ENCODE peak calls at places on chromosomes 13 and 19, in four cellular contexts. One of them, this sample, is unnamed. For H3K4me1, the result is how much of the 10 kb centered on the place peaks cover.

GRCh38 chr13:97974773-97975172 is 21.3 kb downstream of the IPO5 start:
- DNase-seq in pancreas: no peak
- DNase-seq in tibial nerve: no peak
- DNase-seq in sigmoid colon: no peak
- DNase-seq in this sample: no peak

GRCh38 chr13:51502206-51502651 is 49.4 kb upstream of the INTS6 start:
- DNase-seq in pancreas: no peak
- DNase-seq in tibial nerve: no peak
- DNase-seq in sigmoid colon: no peak
- DNase-seq in this sample: no peak

GRCh38 chr13:37457594-37457993 is 141.0 kb downstream of the POSTN start:
- DNase-seq in pancreas: no peak
- DNase-seq in tibial nerve: no peak
- DNase-seq in sigmoid colon: no peak
- DNase-seq in this sample: no peak

GRCh38 chr19:37999309-38000213 is 92.6 kb downstream of the SIPA1L3 start:
- DNase-seq in pancreas: no peak
- DNase-seq in tibial nerve: peak
- DNase-seq in sigmoid colon: peak
- DNase-seq in this sample: no peak

GRCh38 chr19:39492788-39493187 is 6.0 kb upstream of the DLL3 start:
- DNase-seq in pancreas: no peak
- DNase-seq in tibial nerve: no peak
- DNase-seq in sigmoid colon: no peak
- DNase-seq in this sample: no peak

GRCh38 chr19:11261902-11262839 is at the start of gene DOCK6:
- DNase-seq in pancreas: peak
- DNase-seq in tibial nerve: no peak
- DNase-seq in sigmoid colon: peak
- DNase-seq in this sample: no peak

GRCh38 chr13:99377641-99378040 is 70.4 kb upstream of the GPR183 start:
- DNase-seq in pancreas: no peak
- DNase-seq in tibial nerve: no peak
- DNase-seq in sigmoid colon: peak
- DNase-seq in this sample: no peak

GRCh38 chr19:1807695-1808394 is 4.2 kb downstream of the ATP8B3 start:
- DNase-seq in pancreas: no peak
- DNase-seq in tibial nerve: no peak
- DNase-seq in sigmoid colon: no peak
- DNase-seq in this sample: no peak

GRCh38 chr19:29610213-29610573 is 4.1 kb downstream of the POP4 start:
- DNase-seq in pancreas: no peak
- DNase-seq in tibial nerve: no peak
- DNase-seq in sigmoid colon: no peak
- DNase-seq in this sample: no peak

GRCh38 chr13:76307157-76307556 is 579.0 kb downstream of the KCTD12 start:
- DNase-seq in pancreas: no peak
- DNase-seq in tibial nerve: no peak
- DNase-seq in sigmoid colon: no peak
- DNase-seq in this sample: no peak

GRCh38 chr13:95626768-95627167 is 17.7 kb downstream of the DZIP1 start:
- DNase-seq in pancreas: no peak
- DNase-seq in tibial nerve: no peak
- DNase-seq in sigmoid colon: no peak
- DNase-seq in this sample: no peak

GRCh38 chr19:35585844-35586243 is at the start of gene PMIS2:
- DNase-seq in pancreas: no peak
- DNase-seq in tibial nerve: no peak
- DNase-seq in sigmoid colon: no peak
- DNase-seq in this sample: no peak

GRCh38 chr13:99733346-99733745 is 232.1 kb downstream of the TM9SF2 start:
- DNase-seq in pancreas: no peak
- DNase-seq in tibial nerve: no peak
- DNase-seq in sigmoid colon: no peak
- DNase-seq in this sample: no peak

GRCh38 chr13:114132419-114133121 is at the start of gene RASA3:
- DNase-seq in pancreas: peak
- DNase-seq in tibial nerve: peak
- DNase-seq in sigmoid colon: peak
- DNase-seq in this sample: peak

GRCh38 chr13:60696602-60697001 is 299.6 kb downstream of the TDRD3 start:
- DNase-seq in pancreas: no peak
- DNase-seq in tibial nerve: no peak
- DNase-seq in sigmoid colon: no peak
- DNase-seq in this sample: no peak

GRCh38 chr13:63628310-63628709 is 2212.7 kb upstream of the PCDH20 start:
- DNase-seq in pancreas: no peak
- DNase-seq in tibial nerve: no peak
- DNase-seq in sigmoid colon: no peak
- DNase-seq in this sample: no peak

GRCh38 chr19:1249298-1249989 is 1.1 kb downstream of the MIDN start:
- DNase-seq in pancreas: peak
- DNase-seq in tibial nerve: peak
- DNase-seq in sigmoid colon: peak
- DNase-seq in this sample: peak

GRCh38 chr19:19670070-19670551 is 1.5 kb downstream of the ZNF101 start:
- DNase-seq in pancreas: no peak
- DNase-seq in tibial nerve: no peak
- DNase-seq in sigmoid colon: no peak
- DNase-seq in this sample: no peak

GRCh38 chr13:42378383-42378780 is 106.4 kb downstream of the AKAP11 start:
- DNase-seq in pancreas: no peak
- DNase-seq in tibial nerve: no peak
- DNase-seq in sigmoid colon: no peak
- DNase-seq in this sample: no peak

GRCh38 chr19:54137913-54138776 is 583 bp downstream of the CNOT3 start:
- DNase-seq in pancreas: no peak
- DNase-seq in tibial nerve: no peak
- DNase-seq in sigmoid colon: no peak
- DNase-seq in this sample: no peak

GRCh38 chr19:17337675-17338439 is 504 bp downstream of the GTPBP3 start:
- DNase-seq in pancreas: no peak
- DNase-seq in tibial nerve: no peak
- DNase-seq in sigmoid colon: no peak
- DNase-seq in this sample: no peak

GRCh38 chr13:51894239-51894638 is 32.5 kb downstream of the CCDC70 start:
- DNase-seq in pancreas: no peak
- DNase-seq in tibial nerve: no peak
- DNase-seq in sigmoid colon: no peak
- DNase-seq in this sample: no peak

GRCh38 chr19:18379803-18380747 is 5.9 kb upstream of the GDF15 start:
- DNase-seq in pancreas: peak
- DNase-seq in tibial nerve: peak
- DNase-seq in sigmoid colon: peak
- DNase-seq in this sample: peak

GRCh38 chr13:44049546-44049945 is 169.8 kb downstream of the LACC1 start:
- DNase-seq in pancreas: no peak
- DNase-seq in tibial nerve: no peak
- DNase-seq in sigmoid colon: no peak
- DNase-seq in this sample: no peak

GRCh38 chr13:99565478-99566124 is 64.3 kb downstream of the TM9SF2 start:
- DNase-seq in pancreas: no peak
- DNase-seq in tibial nerve: no peak
- DNase-seq in sigmoid colon: no peak
- DNase-seq in this sample: no peak

GRCh38 chr19:30393046-30393445 is 20.9 kb downstream of the ZNF536 start:
- DNase-seq in pancreas: no peak
- DNase-seq in tibial nerve: no peak
- DNase-seq in sigmoid colon: no peak
- DNase-seq in this sample: no peak

GRCh38 chr13:76711515-76712182 is 174.6 kb downstream of the KCTD12 start:
- DNase-seq in pancreas: no peak
- DNase-seq in tibial nerve: no peak
- DNase-seq in sigmoid colon: peak
- DNase-seq in this sample: no peak

GRCh38 chr13:99468971-99469545 is 32.2 kb upstream of the TM9SF2 start:
- DNase-seq in pancreas: no peak
- DNase-seq in tibial nerve: no peak
- DNase-seq in sigmoid colon: no peak
- DNase-seq in this sample: no peak

GRCh38 chr19:8057545-8058270 is 5.1 kb downstream of the CCL25 start:
- DNase-seq in pancreas: no peak
- DNase-seq in tibial nerve: no peak
- DNase-seq in sigmoid colon: no peak
- DNase-seq in this sample: no peak

GRCh38 chr19:13215572-13216380 is 65.6 kb downstream of the IER2 start:
- DNase-seq in pancreas: no peak
- DNase-seq in tibial nerve: no peak
- DNase-seq in sigmoid colon: no peak
- DNase-seq in this sample: no peak

GRCh38 chr19:28397311-28397710 is 815.6 kb downstream of the UQCRFS1 start:
- DNase-seq in pancreas: no peak
- DNase-seq in tibial nerve: no peak
- DNase-seq in sigmoid colon: no peak
- DNase-seq in this sample: no peak

GRCh38 chr19:57348136-57348535 is 2.9 kb upstream of the ZNF304 start:
- DNase-seq in pancreas: no peak
- DNase-seq in tibial nerve: no peak
- DNase-seq in sigmoid colon: no peak
- DNase-seq in this sample: no peak

GRCh38 chr13:86585826-86586225 is 786.6 kb upstream of the SLITRK6 start:
- DNase-seq in pancreas: peak
- DNase-seq in tibial nerve: no peak
- DNase-seq in sigmoid colon: peak
- DNase-seq in this sample: no peak

GRCh38 chr19:11693505-11694499 is 44.9 kb downstream of the ZNF823 start:
- DNase-seq in pancreas: no peak
- DNase-seq in tibial nerve: no peak
- DNase-seq in sigmoid colon: no peak
- DNase-seq in this sample: no peak

GRCh38 chr19:16951529-16951928 is 62.7 kb downstream of the F2RL3 start:
- DNase-seq in pancreas: no peak
- DNase-seq in tibial nerve: no peak
- DNase-seq in sigmoid colon: no peak
- DNase-seq in this sample: no peak

DNA sequence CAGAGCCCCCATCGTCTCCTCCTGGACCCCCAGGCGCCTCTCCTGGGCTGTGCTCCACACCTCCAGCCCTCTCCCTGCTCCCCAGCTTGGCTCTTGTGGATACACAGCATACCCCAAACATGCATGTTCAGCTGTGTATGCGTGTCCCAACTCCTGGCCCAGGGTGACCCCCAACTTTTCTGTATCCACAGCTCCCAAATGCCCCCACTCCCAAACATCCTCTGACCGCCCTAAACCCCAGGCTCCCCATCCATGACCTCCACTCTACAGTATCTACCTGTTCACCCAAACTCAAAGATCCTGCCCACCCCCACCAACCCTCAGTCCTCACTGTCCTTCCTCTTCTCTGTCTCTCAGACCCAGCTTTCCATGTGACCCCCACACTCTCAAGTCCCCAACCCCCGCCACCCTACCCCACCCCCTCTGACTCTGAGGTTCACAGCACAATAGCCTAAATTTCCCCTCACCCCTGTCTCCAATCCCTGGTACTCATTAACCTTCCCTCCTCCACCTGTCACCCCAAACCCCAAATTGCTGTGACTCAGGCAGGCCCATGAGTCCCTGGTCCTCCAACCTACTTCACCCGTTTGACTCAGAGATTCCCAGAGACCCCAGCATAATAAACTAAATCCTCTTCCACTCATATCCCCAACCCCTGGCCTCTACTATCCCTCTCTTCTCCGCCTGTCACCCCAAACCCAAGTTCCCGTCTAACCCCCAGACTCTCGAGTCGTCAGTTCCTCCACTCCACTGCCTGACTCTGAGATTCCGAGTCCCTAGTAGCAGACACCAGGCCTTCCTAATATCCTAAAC is 952 bp downstream of the UBE2M start:
- DNase-seq in pancreas: peak
- DNase-seq in tibial nerve: no peak
- DNase-seq in sigmoid colon: peak
- DNase-seq in this sample: no peak
- H3K4me1 ChIP-seq in pancreas: under half
- H3K4me1 ChIP-seq in tibial nerve: under half
- H3K4me1 ChIP-seq in sigmoid colon: half or more
- H3K4me1 ChIP-seq in this sample: under half

GRCh38 chr13:79772811-79773210 is 291.9 kb downstream of the NDFIP2 start:
- DNase-seq in pancreas: no peak
- DNase-seq in tibial nerve: no peak
- DNase-seq in sigmoid colon: no peak
- DNase-seq in this sample: no peak

GRCh38 chr13:79779061-79779460 is 298.1 kb downstream of the NDFIP2 start:
- DNase-seq in pancreas: no peak
- DNase-seq in tibial nerve: no peak
- DNase-seq in sigmoid colon: no peak
- DNase-seq in this sample: no peak

GRCh38 chr13:79777504-79777903 is 296.5 kb downstream of the NDFIP2 start:
- DNase-seq in pancreas: no peak
- DNase-seq in tibial nerve: no peak
- DNase-seq in sigmoid colon: no peak
- DNase-seq in this sample: no peak

GRCh38 chr13:79776538-79776937 is 295.6 kb downstream of the NDFIP2 start:
- DNase-seq in pancreas: no peak
- DNase-seq in tibial nerve: no peak
- DNase-seq in sigmoid colon: no peak
- DNase-seq in this sample: no peak

DNA sequence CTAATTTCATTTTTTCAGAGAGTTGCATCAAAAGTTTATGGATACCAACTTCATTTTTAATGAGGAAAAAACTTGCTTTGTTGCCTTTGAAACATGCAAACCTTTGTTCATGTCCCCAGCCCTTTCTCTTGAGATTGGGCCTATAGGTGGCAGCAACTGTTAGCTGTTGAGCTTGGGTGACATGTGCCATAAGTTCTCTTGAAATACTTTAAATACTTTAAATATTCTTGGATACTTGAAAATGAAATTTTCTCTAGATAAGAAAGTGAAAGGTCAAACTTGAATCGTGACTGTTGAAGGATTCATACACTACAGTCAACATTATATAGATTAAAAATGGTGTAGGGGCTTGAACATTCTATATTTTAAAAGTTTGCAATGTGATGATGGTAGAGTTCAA is 294.9 kb downstream of the NDFIP2 start:
- DNase-seq in pancreas: no peak
- DNase-seq in tibial nerve: no peak
- DNase-seq in sigmoid colon: no peak
- DNase-seq in this sample: no peak
- TF ChIP-seq CTCF in pancreas: peak
- TF ChIP-seq CTCF in tibial nerve: peak
- TF ChIP-seq CTCF in sigmoid colon: no peak
- TF ChIP-seq CTCF in this sample: peak

GRCh38 chr13:32134991-32135390 is 103.4 kb downstream of the FRY start:
- DNase-seq in pancreas: no peak
- DNase-seq in tibial nerve: no peak
- DNase-seq in sigmoid colon: no peak
- DNase-seq in this sample: no peak
- H3K4me3 ChIP-seq in pancreas: no peak
- H3K4me3 ChIP-seq in tibial nerve: no peak
- H3K4me3 ChIP-seq in sigmoid colon: no peak
- H3K4me3 ChIP-seq in this sample: no peak

DNA sequence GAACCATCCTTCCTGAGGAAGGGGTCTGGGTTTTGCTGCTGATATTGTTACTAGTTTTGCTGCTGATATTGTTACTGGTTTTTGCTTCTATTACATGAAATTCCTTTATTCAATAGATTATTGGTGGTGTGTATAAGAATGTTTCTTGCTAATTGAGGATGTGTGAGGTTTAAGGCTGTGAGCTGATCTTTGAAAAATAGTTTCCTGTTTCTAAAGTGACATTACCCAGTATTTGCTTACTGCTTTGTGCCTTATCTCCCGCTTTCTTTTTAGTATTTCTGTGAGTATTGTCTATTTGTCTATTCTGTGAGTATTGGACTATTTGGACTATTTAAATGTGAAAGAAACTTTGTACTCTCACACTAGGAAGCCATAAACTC is 38.2 kb upstream of the C1QTNF9 start:
- DNase-seq in pancreas: no peak
- DNase-seq in tibial nerve: no peak
- DNase-seq in sigmoid colon: no peak
- DNase-seq in this sample: no peak
- H3K4me1 ChIP-seq in pancreas: under half
- H3K4me1 ChIP-seq in tibial nerve: under half
- H3K4me1 ChIP-seq in sigmoid colon: under half
- H3K4me1 ChIP-seq in this sample: under half